ENCODE peak calls at places on chromosome 21, in six cellular contexts. P is ELF-1; B is activated gamma-delta T cell treated with anti-CD3 and anti-CD28 coated beads, Interleukin-2, amount 50 U/mL, for 16 hours; S is amniotic stem cell; K is T follicular helper cell; G is neuronal stem cell. N is an unnamed sample.

GRCh38 chr21:29347274-29347681 is 48.6 kb downstream of the BACH1 start:
- DNase-seq in K (no peak), P (no peak), G (no peak), S (no peak), B (no peak), N (peak; percentile 4)

GRCh38 chr21:33587792-33588484 is 546 bp downstream of the DONSON start:
- DNase-seq in G (peak; percentile 23), B (no peak), S (no peak), K (no peak), P (peak; percentile 48), N (peak; percentile 64)

GRCh38 chr21:28776251-28776650 is 216.4 kb downstream of the LTN1 start:
- DNase-seq in B (no peak), P (no peak), S (no peak), K (no peak), G (no peak), N (peak; percentile 93)

GRCh38 chr21:29072873-29073221 is 601 bp downstream of the CCT8 start:
- DNase-seq in S (no peak), P (peak; percentile 47), G (no peak), K (no peak), B (no peak), N (peak; percentile 73)

GRCh38 chr21:39581414-39581813 is 31.3 kb upstream of the B3GALT5 start:
- DNase-seq in P (no peak), B (no peak), S (no peak), K (no peak), G (no peak), N (no peak)

GRCh38 chr21:18801468-18801867 is 397.9 kb upstream of the TMPRSS15 start:
- DNase-seq in S (no peak), G (no peak), P (no peak), B (no peak), K (no peak), N (no peak)

GRCh38 chr21:21187579-21187978 is 189.4 kb downstream of the NCAM2 start:
- DNase-seq in G (no peak), P (no peak), B (no peak), K (no peak), S (no peak), N (peak; percentile 29)

GRCh38 chr21:37073417-37074194 is 552 bp downstream of the TTC3 start:
- DNase-seq in S (no peak), B (peak; percentile 53), K (peak; percentile 66), P (no peak), G (no peak), N (peak; percentile 75)

GRCh38 chr21:36048357-36048756 is 12.0 kb downstream of the SETD4 start:
- DNase-seq in K (no peak), G (no peak), S (no peak), B (no peak), P (no peak), N (no peak)

GRCh38 chr21:34280987-34281386 is 82.8 kb upstream of the KCNE2 start:
- DNase-seq in B (no peak), G (no peak), S (no peak), K (no peak), P (no peak), N (no peak)

GRCh38 chr21:39582749-39583148 is 30.0 kb upstream of the B3GALT5 start:
- DNase-seq in K (no peak), G (no peak), B (no peak), S (no peak), P (no peak), N (no peak)

GRCh38 chr21:45386336-45386727 is 18.6 kb upstream of the COL18A1 start:
- DNase-seq in G (no peak), K (no peak), S (no peak), P (peak; percentile 59), B (no peak), N (no peak)

GRCh38 chr21:35203093-35204021 is 154.3 kb upstream of the RUNX1 start:
- DNase-seq in G (no peak), P (no peak), K (no peak), S (peak; percentile 58), B (no peak), N (peak; percentile 84)

GRCh38 chr21:41961282-41961701 is 7.5 kb upstream of the C2CD2 start:
- DNase-seq in G (no peak), B (no peak), K (no peak), P (no peak), S (no peak), N (peak; percentile 55)

GRCh38 chr21:41506005-41506404 is 2.0 kb downstream of the TMPRSS2 start:
- DNase-seq in K (no peak), B (no peak), G (no peak), S (no peak), P (no peak), N (no peak)

GRCh38 chr21:39384674-39385298 is 35.9 kb upstream of the HMGN1 start:
- DNase-seq in B (no peak), K (no peak), P (no peak), S (no peak), G (no peak), N (peak; percentile 23)

GRCh38 chr21:33286600-33287456 is 20.7 kb downstream of the IL10RB start:
- DNase-seq in S (no peak), G (no peak), K (no peak), P (no peak), B (no peak), N (peak; percentile 57)

GRCh38 chr21:38277501-38278111 is 20.8 kb downstream of the KCNJ15 start:
- DNase-seq in G (no peak), P (no peak), B (no peak), S (peak; percentile 82), K (no peak), N (peak; percentile 99)

GRCh38 chr21:42484966-42485365 is 11.1 kb downstream of the RSPH1 start:
- DNase-seq in P (no peak), K (no peak), S (no peak), G (no peak), B (no peak), N (no peak)

GRCh38 chr21:18114735-18115134 is 129.9 kb upstream of the CHODL start:
- DNase-seq in G (no peak), S (no peak), K (no peak), P (no peak), B (no peak), N (no peak)

GRCh38 chr21:33232640-33233039 is 2.9 kb downstream of the IFNAR2 start:
- DNase-seq in S (no peak), P (no peak), K (no peak), B (no peak), G (no peak), N (no peak)

GRCh38 chr21:34801519-34802132 is 132.8 kb downstream of the CLIC6 start:
- DNase-seq in B (peak; percentile 11), K (no peak), G (no peak), S (no peak), P (peak; percentile 59), N (no peak)

GRCh38 chr21:34091607-34092006 is 18.2 kb downstream of the MRPS6 start:
- DNase-seq in S (no peak), P (no peak), K (no peak), B (no peak), G (no peak), N (peak; percentile 20)

GRCh38 chr21:41437754-41438153 is 11.7 kb downstream of the MX1 start:
- DNase-seq in P (no peak), S (no peak), K (no peak), B (no peak), G (no peak), N (no peak)

GRCh38 chr21:44872568-44873355 is 728 bp downstream of the PTTG1IP start:
- DNase-seq in B (no peak), P (peak; percentile 79), S (no peak), K (no peak), G (peak; percentile 38), N (peak; percentile 61)

GRCh38 chr21:23899561-23899960 is 1707.7 kb downstream of the MRPL39 start:
- DNase-seq in B (no peak), G (no peak), K (no peak), S (no peak), P (no peak), N (no peak)

GRCh38 chr21:43644609-43645008 is 14.7 kb downstream of the HSF2BP start:
- DNase-seq in B (no peak), K (no peak), P (no peak), G (no peak), S (no peak), N (peak; percentile 88)

GRCh38 chr21:43794311-43794710 is 4.9 kb downstream of the RRP1 start:
- DNase-seq in G (no peak), P (no peak), K (no peak), S (no peak), B (no peak), N (no peak)

GRCh38 chr21:22516230-22516629 is 1518.0 kb downstream of the NCAM2 start:
- DNase-seq in P (no peak), G (no peak), S (no peak), K (no peak), B (no peak), N (no peak)

GRCh38 chr21:28337319-28337718 is 655.4 kb downstream of the LTN1 start:
- DNase-seq in G (no peak), K (no peak), S (peak; percentile 58), B (no peak), P (no peak), N (peak; percentile 67)

GRCh38 chr21:35868005-35868868 is 192.1 kb downstream of the SETD4 start:
- DNase-seq in G (no peak), K (no peak), S (no peak), B (no peak), P (no peak), N (peak; percentile 23)

GRCh38 chr21:35565204-35565611 is 495.1 kb downstream of the SETD4 start:
- DNase-seq in B (no peak), G (no peak), K (no peak), S (peak; percentile 74), P (peak; percentile 66), N (peak; percentile 94)

GRCh38 chr21:32494946-32495703 is 82.6 kb downstream of the EVA1C start:
- DNase-seq in G (no peak), P (no peak), S (peak; percentile 21), B (no peak), K (no peak), N (peak; percentile 87)

GRCh38 chr21:31609081-31609480 is 50.4 kb upstream of the SOD1 start:
- DNase-seq in S (no peak), B (no peak), G (no peak), K (no peak), P (no peak), N (no peak)

GRCh38 chr21:42578761-42579415 is 65.2 kb downstream of the SLC37A1 start:
- DNase-seq in P (no peak), G (no peak), B (no peak), K (no peak), S (no peak), N (no peak)

GRCh38 chr21:41602511-41602910 is 94.6 kb upstream of the TMPRSS2 start:
- DNase-seq in P (no peak), K (no peak), G (no peak), S (no peak), B (no peak), N (no peak)

GRCh38 chr21:26293291-26293946 is 122.8 kb upstream of the APP start:
- DNase-seq in S (no peak), K (no peak), G (no peak), B (no peak), P (no peak), N (no peak)

GRCh38 chr21:42299324-42300044 is 15.7 kb downstream of the TFF3 start:
- DNase-seq in G (no peak), P (no peak), S (no peak), K (no peak), B (no peak), N (no peak)

GRCh38 chr21:41369915-41370839 is 8.3 kb downstream of the MX2 start:
- DNase-seq in B (no peak), P (no peak), K (peak; percentile 29), G (no peak), S (no peak), N (no peak)